ENCODE peak calls at places on chromosomes 12 and 14, in ten cellular contexts. G, J, U, X, K, C, M, L, Z and P are unnamed samples.

GRCh38 chr12:26268841-26269553 is 73.6 kb downstream of the SSPN start:
- DNase-seq in G (no peak), J (no peak), U (no peak), X (no peak), K (no peak), C (no peak), M (no peak), L (peak), Z (no peak), P (no peak)

GRCh38 chr14:21070083-21070609 is at the start of gene ARHGEF40:
- DNase-seq in G (peak), J (peak), U (no peak), X (no peak), K (peak), C (peak), M (no peak), L (peak), Z (peak), P (no peak)

GRCh38 chr14:66072190-66072905 is 413.8 kb upstream of the CCDC196 start:
- DNase-seq in G (no peak), J (no peak), U (no peak), X (no peak), K (no peak), C (no peak), M (no peak), L (no peak), Z (no peak), P (no peak)

GRCh38 chr12:40146800-40147797 is 41.2 kb upstream of the SLC2A13 start:
- DNase-seq in G (no peak), J (no peak), U (no peak), X (no peak), K (peak), C (no peak), M (no peak), L (no peak), Z (no peak), P (no peak)

GRCh38 chr12:9808531-9808930 is 18.8 kb upstream of the KLRF1 start:
- DNase-seq in G (no peak), J (no peak), U (no peak), X (no peak), K (no peak), C (no peak), M (no peak), L (no peak), Z (no peak), P (no peak)

GRCh38 chr12:20096430-20096829 is 271.9 kb upstream of the PDE3A start:
- DNase-seq in G (no peak), J (no peak), U (no peak), X (no peak), K (no peak), C (no peak), M (no peak), L (no peak), Z (peak), P (no peak)

GRCh38 chr12:27331927-27332324 is 710 bp upstream of the BMAL2 start:
- DNase-seq in G (no peak), J (no peak), U (no peak), X (no peak), K (no peak), C (peak), M (no peak), L (no peak), Z (no peak), P (no peak)

GRCh38 chr14:73463411-73463810 is 5.1 kb upstream of the NUMB start:
- DNase-seq in G (no peak), J (no peak), U (no peak), X (peak), K (no peak), C (peak), M (peak), L (peak), Z (peak), P (no peak)

GRCh38 chr12:114916531-114916930 is 232.6 kb upstream of the TBX3 start:
- DNase-seq in G (no peak), J (no peak), U (no peak), X (no peak), K (no peak), C (no peak), M (no peak), L (peak), Z (no peak), P (no peak)

GRCh38 chr14:95363468-95363954 is 43.8 kb upstream of the CLMN start:
- DNase-seq in G (no peak), J (no peak), U (no peak), X (no peak), K (no peak), C (no peak), M (peak), L (no peak), Z (no peak), P (no peak)

GRCh38 chr14:88546621-88547385 is 8.0 kb downstream of the PTPN21 start:
- DNase-seq in G (no peak), J (no peak), U (no peak), X (no peak), K (no peak), C (no peak), M (no peak), L (peak), Z (no peak), P (no peak)

GRCh38 chr14:36852853-36853634 is 191.4 kb downstream of the PAX9 start:
- DNase-seq in G (no peak), J (no peak), U (no peak), X (no peak), K (no peak), C (no peak), M (no peak), L (peak), Z (no peak), P (no peak)

GRCh38 chr12:124386059-124386458 is 91.2 kb downstream of the RFLNA start:
- DNase-seq in G (no peak), J (no peak), U (no peak), X (no peak), K (no peak), C (peak), M (no peak), L (no peak), Z (no peak), P (no peak)

GRCh38 chr12:123972448-123973401 is at the start of the genes CCDC92 and ZNF664:
- DNase-seq in G (peak), J (peak), U (peak), X (no peak), K (peak), C (peak), M (peak), L (peak), Z (peak), P (peak)

GRCh38 chr12:106452309-106452708 is 94.8 kb downstream of the POLR3B start:
- DNase-seq in G (no peak), J (no peak), U (no peak), X (no peak), K (no peak), C (no peak), M (no peak), L (peak), Z (no peak), P (no peak)

GRCh38 chr12:56332512-56333196 is 1.1 kb downstream of the PAN2 start:
- DNase-seq in G (no peak), J (no peak), U (no peak), X (no peak), K (no peak), C (no peak), M (no peak), L (no peak), Z (no peak), P (no peak)

GRCh38 chr12:47967461-47968430 is 4.3 kb downstream of the TMEM106C start:
- DNase-seq in G (no peak), J (no peak), U (no peak), X (no peak), K (no peak), C (no peak), M (no peak), L (no peak), Z (peak), P (no peak)

GRCh38 chr12:2016862-2017723 is 12.8 kb upstream of the DCP1B start:
- DNase-seq in G (no peak), J (no peak), U (no peak), X (no peak), K (no peak), C (no peak), M (no peak), L (no peak), Z (no peak), P (no peak)

GRCh38 chr12:2011641-2012607 is 7.7 kb upstream of the DCP1B start:
- DNase-seq in G (no peak), J (peak), U (no peak), X (no peak), K (no peak), C (no peak), M (no peak), L (no peak), Z (no peak), P (no peak)

GRCh38 chr12:2009623-2010022 is 5.4 kb upstream of the DCP1B start:
- DNase-seq in G (no peak), J (no peak), U (no peak), X (no peak), K (no peak), C (no peak), M (no peak), L (no peak), Z (no peak), P (no peak)

GRCh38 chr12:2013527-2014223 is 9.4 kb upstream of the DCP1B start:
- DNase-seq in G (peak), J (no peak), U (no peak), X (no peak), K (no peak), C (no peak), M (no peak), L (peak), Z (no peak), P (no peak)

GRCh38 chr12:2013111-2013510 is 8.9 kb upstream of the DCP1B start:
- DNase-seq in G (no peak), J (no peak), U (no peak), X (no peak), K (no peak), C (no peak), M (no peak), L (no peak), Z (no peak), P (no peak)
- H3K27ac ChIP-seq in G (peak), J (no peak), U (peak), X (no peak), K (no peak), C (no peak), M (peak), L (peak), Z (no peak), P (no peak)

GRCh38 chr12:119674560-119674959 is 6.6 kb downstream of the PRKAB1 start:
- DNase-seq in G (no peak), J (no peak), U (no peak), X (no peak), K (no peak), C (peak), M (no peak), L (no peak), Z (no peak), P (no peak)

GRCh38 chr12:119678459-119678858 is 10.5 kb downstream of the PRKAB1 start:
- DNase-seq in G (no peak), J (peak), U (no peak), X (no peak), K (no peak), C (no peak), M (no peak), L (no peak), Z (no peak), P (no peak)

GRCh38 chr12:119676022-119676421 is 8.1 kb downstream of the PRKAB1 start:
- DNase-seq in G (no peak), J (no peak), U (no peak), X (no peak), K (no peak), C (no peak), M (no peak), L (no peak), Z (no peak), P (no peak)

GRCh38 chr12:119679081-119679480 is 11.1 kb downstream of the PRKAB1 start:
- DNase-seq in G (no peak), J (peak), U (no peak), X (no peak), K (no peak), C (no peak), M (no peak), L (no peak), Z (peak), P (no peak)

DNA sequence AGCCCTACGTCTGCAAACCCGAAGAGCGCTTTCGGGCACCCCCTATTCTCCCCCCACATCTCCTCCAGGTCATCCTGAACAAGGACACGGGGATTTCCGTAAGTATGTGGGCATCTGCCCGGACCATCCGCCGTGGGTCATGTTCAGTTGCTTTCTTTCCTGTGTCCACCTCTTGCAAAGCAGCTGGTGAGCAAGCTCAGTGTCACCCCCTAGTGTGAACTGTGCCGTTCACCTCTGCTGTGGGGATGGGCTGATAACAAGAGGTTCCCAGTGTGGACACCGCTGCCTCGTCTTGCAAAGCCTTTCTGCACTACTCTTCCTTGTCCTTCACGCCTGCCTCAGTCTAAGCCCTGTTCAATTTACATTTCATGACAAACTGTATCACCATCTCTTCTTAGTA is 8.6 kb downstream of the PRKAB1 start:
- DNase-seq in G (no peak), J (no peak), U (no peak), X (no peak), K (no peak), C (no peak), M (no peak), L (no peak), Z (no peak), P (no peak)
- TF ChIP-seq CTCF in G (no peak), J (no peak), U (no peak), X (no peak), K (no peak), C (peak), M (no peak), L (no peak), Z (peak), P (no peak)

GRCh38 chr12:16048511-16048910 is 137.4 kb downstream of the DERA start:
- DNase-seq in G (no peak), J (no peak), U (no peak), X (no peak), K (no peak), C (no peak), M (no peak), L (no peak), Z (peak), P (no peak)

GRCh38 chr12:16037533-16037932 is 126.4 kb downstream of the DERA start:
- DNase-seq in G (no peak), J (no peak), U (no peak), X (no peak), K (no peak), C (no peak), M (no peak), L (peak), Z (no peak), P (no peak)

GRCh38 chr12:16046266-16046665 is 135.1 kb downstream of the DERA start:
- DNase-seq in G (no peak), J (no peak), U (no peak), X (no peak), K (no peak), C (no peak), M (no peak), L (no peak), Z (no peak), P (no peak)

DNA sequence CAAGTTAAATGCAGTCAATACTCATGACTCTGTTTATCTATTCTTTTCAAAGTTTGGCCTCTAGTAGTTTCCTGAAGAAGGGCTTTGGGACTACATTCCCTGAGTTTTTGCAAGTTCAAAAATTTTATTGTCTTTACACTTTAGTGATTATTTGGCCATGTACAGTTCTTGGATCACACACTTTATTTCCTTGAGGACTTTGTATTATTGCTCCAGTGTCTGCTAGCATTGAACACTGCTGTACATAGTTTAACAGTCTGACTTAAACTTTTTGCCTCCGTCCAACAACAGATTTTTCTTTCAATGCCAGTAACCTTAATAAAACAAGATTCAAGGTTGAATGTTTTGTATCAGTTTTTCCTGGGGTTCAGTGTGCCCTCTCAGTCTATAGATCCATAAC is 132.3 kb downstream of the DERA start:
- DNase-seq in G (no peak), J (no peak), U (no peak), X (no peak), K (no peak), C (no peak), M (no peak), L (no peak), Z (no peak), P (no peak)
- H3K27ac ChIP-seq in G (no peak), J (no peak), U (no peak), X (no peak), K (no peak), C (no peak), M (no peak), L (no peak), Z (no peak), P (no peak)

DNA sequence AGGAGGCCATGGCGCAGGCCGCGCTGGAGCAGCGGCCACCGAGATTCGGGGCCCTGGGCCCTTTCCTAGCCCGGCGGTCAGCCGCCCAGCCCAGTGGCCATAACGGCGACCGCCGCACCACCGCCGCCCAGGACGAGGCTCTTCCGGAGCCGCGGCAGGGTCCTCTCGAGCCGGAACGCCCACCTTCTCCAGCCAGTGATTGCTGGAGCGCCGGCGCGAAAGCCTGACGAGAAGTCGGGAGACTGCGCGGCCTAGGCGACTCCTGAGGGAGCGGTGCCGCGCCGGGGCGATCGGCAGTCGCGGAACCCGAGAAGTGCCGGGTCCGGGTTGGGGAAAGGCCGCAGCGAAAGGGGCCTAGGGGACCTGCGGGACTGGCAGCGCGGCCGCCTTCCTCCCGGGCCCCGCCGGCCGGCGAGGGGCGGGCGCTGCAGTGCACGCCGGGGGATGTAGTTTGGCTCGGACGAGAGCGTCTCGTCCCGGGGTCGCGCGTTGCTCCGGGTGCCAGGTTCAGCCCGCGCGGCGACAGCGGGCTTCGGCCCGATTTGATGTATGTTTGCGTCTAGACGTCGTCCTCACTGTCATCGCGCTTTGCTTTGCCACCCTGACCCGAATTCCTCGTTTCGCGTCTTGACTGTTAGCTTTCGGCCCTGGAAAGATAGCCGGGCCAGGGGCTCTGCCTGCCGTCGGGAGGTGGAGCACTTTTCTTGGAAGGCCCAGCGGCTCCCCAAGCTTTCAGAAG is at the start of gene VTI1B:
- DNase-seq in G (peak), J (peak), U (peak), X (no peak), K (peak), C (peak), M (peak), L (peak), Z (peak), P (peak)
- TF ChIP-seq CTCF in G (peak), J (peak), U (no peak), X (peak), K (no peak), C (peak), M (no peak), L (peak), Z (peak), P (no peak)

GRCh38 chr12:3078086-3078820 is 1.1 kb downstream of the TSPAN9 start:
- DNase-seq in G (no peak), J (no peak), U (no peak), X (no peak), K (no peak), C (no peak), M (no peak), L (no peak), Z (no peak), P (no peak)

GRCh38 chr12:3073438-3074255 is 3.5 kb upstream of the TSPAN9 start:
- DNase-seq in G (peak), J (peak), U (no peak), X (peak), K (peak), C (peak), M (peak), L (peak), Z (peak), P (no peak)

GRCh38 chr12:3077572-3078081 is 448 bp downstream of the TSPAN9 start:
- DNase-seq in G (peak), J (no peak), U (no peak), X (no peak), K (peak), C (no peak), M (no peak), L (peak), Z (no peak), P (no peak)

GRCh38 chr12:3075315-3075714 is 1.9 kb upstream of the TSPAN9 start:
- DNase-seq in G (no peak), J (no peak), U (no peak), X (no peak), K (no peak), C (no peak), M (no peak), L (no peak), Z (no peak), P (no peak)

GRCh38 chr12:3076730-3077571 is at the start of gene TSPAN9:
- DNase-seq in G (peak), J (peak), U (no peak), X (no peak), K (peak), C (peak), M (peak), L (peak), Z (no peak), P (peak)
- H3K27ac ChIP-seq in G (peak), J (no peak), U (peak), X (peak), K (peak), C (no peak), M (peak), L (peak), Z (peak), P (peak)

GRCh38 chr12:3192221-3192620 is 115.0 kb downstream of the TSPAN9 start:
- DNase-seq in G (no peak), J (no peak), U (no peak), X (no peak), K (no peak), C (no peak), M (no peak), L (no peak), Z (no peak), P (no peak)

GRCh38 chr12:3191450-3191849 is 114.3 kb downstream of the TSPAN9 start:
- DNase-seq in G (no peak), J (no peak), U (no peak), X (no peak), K (no peak), C (no peak), M (no peak), L (no peak), Z (no peak), P (no peak)

GRCh38 chr12:3187846-3188755 is 110.9 kb downstream of the TSPAN9 start:
- DNase-seq in G (no peak), J (no peak), U (no peak), X (no peak), K (peak), C (no peak), M (no peak), L (no peak), Z (no peak), P (no peak)

GRCh38 chr12:3189282-3189681 is 112.1 kb downstream of the TSPAN9 start:
- DNase-seq in G (no peak), J (no peak), U (no peak), X (no peak), K (peak), C (no peak), M (no peak), L (no peak), Z (no peak), P (no peak)

GRCh38 chr12:3190101-3190500 is 112.9 kb downstream of the TSPAN9 start:
- DNase-seq in G (no peak), J (no peak), U (no peak), X (no peak), K (no peak), C (no peak), M (no peak), L (no peak), Z (no peak), P (no peak)
- TF ChIP-seq CTCF in G (no peak), J (no peak), U (no peak), X (no peak), K (no peak), C (no peak), M (no peak), L (no peak), Z (no peak), P (no peak)

GRCh38 chr12:77122661-77123060 is 57.3 kb upstream of the E2F7 start:
- DNase-seq in G (no peak), J (no peak), U (no peak), X (no peak), K (no peak), C (no peak), M (no peak), L (no peak), Z (peak), P (no peak)

GRCh38 chr12:77120695-77121094 is 55.3 kb upstream of the E2F7 start:
- DNase-seq in G (no peak), J (no peak), U (no peak), X (no peak), K (no peak), C (peak), M (no peak), L (no peak), Z (peak), P (no peak)

GRCh38 chr12:77122236-77122635 is 56.9 kb upstream of the E2F7 start:
- DNase-seq in G (no peak), J (no peak), U (no peak), X (peak), K (no peak), C (peak), M (no peak), L (peak), Z (peak), P (peak)

GRCh38 chr12:77118696-77119095 is 53.3 kb upstream of the E2F7 start:
- DNase-seq in G (no peak), J (no peak), U (no peak), X (no peak), K (no peak), C (peak), M (no peak), L (no peak), Z (peak), P (no peak)

GRCh38 chr12:77120156-77120555 is 54.8 kb upstream of the E2F7 start:
- DNase-seq in G (no peak), J (no peak), U (no peak), X (peak), K (no peak), C (peak), M (no peak), L (no peak), Z (peak), P (no peak)
- H3K27ac ChIP-seq in G (no peak), J (no peak), U (no peak), X (no peak), K (no peak), C (peak), M (no peak), L (no peak), Z (peak), P (peak)